ENCODE peak calls at places on chromosomes 1 and 21, in ten cellular contexts. One of them, this sample, is unnamed.

GRCh38 chr1:3827813-3828307 is 29.2 kb downstream of the CEP104 start:
- DNase-seq in lower lobe of right lung: no peak
- DNase-seq in psoas muscle: no peak
- DNase-seq in retinal pigment epithelial cell: peak; percentile 26
- DNase-seq in prostate gland: no peak
- DNase-seq in endothelial cell: no peak
- DNase-seq in nephron progenitor cell: no peak
- DNase-seq in cardiac fibroblast: no peak
- DNase-seq in ascending aorta: no peak
- DNase-seq in upper lobe of left lung: no peak
- DNase-seq in this sample: no peak

GRCh38 chr1:197814306-197814705 is 39.0 kb upstream of the DENND1B start:
- DNase-seq in lower lobe of right lung: no peak
- DNase-seq in psoas muscle: no peak
- DNase-seq in retinal pigment epithelial cell: no peak
- DNase-seq in prostate gland: no peak
- DNase-seq in endothelial cell: no peak
- DNase-seq in nephron progenitor cell: no peak
- DNase-seq in cardiac fibroblast: no peak
- DNase-seq in ascending aorta: no peak
- DNase-seq in upper lobe of left lung: no peak
- DNase-seq in this sample: no peak

GRCh38 chr1:233569636-233570035 is 44.3 kb upstream of the KCNK1 start:
- DNase-seq in lower lobe of right lung: no peak
- DNase-seq in psoas muscle: no peak
- DNase-seq in retinal pigment epithelial cell: peak; percentile 40
- DNase-seq in prostate gland: no peak
- DNase-seq in endothelial cell: no peak
- DNase-seq in nephron progenitor cell: no peak
- DNase-seq in cardiac fibroblast: peak; percentile 33
- DNase-seq in ascending aorta: no peak
- DNase-seq in upper lobe of left lung: no peak
- DNase-seq in this sample: no peak

GRCh38 chr1:78072216-78072615 is 26.4 kb downstream of the GIPC2 start:
- DNase-seq in lower lobe of right lung: no peak
- DNase-seq in psoas muscle: no peak
- DNase-seq in retinal pigment epithelial cell: no peak
- DNase-seq in prostate gland: no peak
- DNase-seq in endothelial cell: no peak
- DNase-seq in nephron progenitor cell: no peak
- DNase-seq in cardiac fibroblast: no peak
- DNase-seq in ascending aorta: no peak
- DNase-seq in upper lobe of left lung: no peak
- DNase-seq in this sample: no peak

GRCh38 chr1:164740021-164740526 is 181.1 kb downstream of the PBX1 start:
- DNase-seq in lower lobe of right lung: no peak
- DNase-seq in psoas muscle: no peak
- DNase-seq in retinal pigment epithelial cell: no peak
- DNase-seq in prostate gland: no peak
- DNase-seq in endothelial cell: no peak
- DNase-seq in nephron progenitor cell: no peak
- DNase-seq in cardiac fibroblast: no peak
- DNase-seq in ascending aorta: no peak
- DNase-seq in upper lobe of left lung: no peak
- DNase-seq in this sample: no peak

GRCh38 chr1:1063945-1064831 is 9.9 kb downstream of the RNF223 start:
- DNase-seq in lower lobe of right lung: peak; percentile 76
- DNase-seq in psoas muscle: peak; percentile 77
- DNase-seq in retinal pigment epithelial cell: peak; percentile 82
- DNase-seq in prostate gland: peak; percentile 56
- DNase-seq in endothelial cell: peak; percentile 80
- DNase-seq in nephron progenitor cell: peak; percentile 76
- DNase-seq in cardiac fibroblast: peak; percentile 81
- DNase-seq in ascending aorta: no peak
- DNase-seq in upper lobe of left lung: peak; percentile 94
- DNase-seq in this sample: no peak

GRCh38 chr1:162069334-162070093 is at the start of gene NOS1AP:
- DNase-seq in lower lobe of right lung: peak; percentile 91
- DNase-seq in psoas muscle: peak; percentile 85
- DNase-seq in retinal pigment epithelial cell: no peak
- DNase-seq in prostate gland: peak; percentile 86
- DNase-seq in endothelial cell: peak; percentile 81
- DNase-seq in nephron progenitor cell: peak; percentile 85
- DNase-seq in cardiac fibroblast: peak; percentile 38
- DNase-seq in ascending aorta: peak; percentile 89
- DNase-seq in upper lobe of left lung: peak; percentile 97
- DNase-seq in this sample: peak; percentile 82

GRCh38 chr21:46024983-46025860 is 43.7 kb downstream of the COL6A1 start:
- DNase-seq in lower lobe of right lung: no peak
- DNase-seq in psoas muscle: no peak
- DNase-seq in retinal pigment epithelial cell: peak; percentile 62
- DNase-seq in prostate gland: no peak
- DNase-seq in endothelial cell: no peak
- DNase-seq in nephron progenitor cell: no peak
- DNase-seq in cardiac fibroblast: peak; percentile 84
- DNase-seq in ascending aorta: no peak
- DNase-seq in upper lobe of left lung: no peak
- DNase-seq in this sample: no peak

GRCh38 chr1:64437453-64437852 is 32.5 kb upstream of the CACHD1 start:
- DNase-seq in lower lobe of right lung: no peak
- DNase-seq in psoas muscle: no peak
- DNase-seq in retinal pigment epithelial cell: no peak
- DNase-seq in prostate gland: no peak
- DNase-seq in endothelial cell: no peak
- DNase-seq in nephron progenitor cell: no peak
- DNase-seq in cardiac fibroblast: peak; percentile 8
- DNase-seq in ascending aorta: no peak
- DNase-seq in upper lobe of left lung: no peak
- DNase-seq in this sample: no peak

GRCh38 chr21:30567617-30568016 is 6.5 kb upstream of the KRTAP19-7 start:
- DNase-seq in lower lobe of right lung: no peak
- DNase-seq in psoas muscle: no peak
- DNase-seq in retinal pigment epithelial cell: no peak
- DNase-seq in prostate gland: no peak
- DNase-seq in endothelial cell: no peak
- DNase-seq in nephron progenitor cell: no peak
- DNase-seq in cardiac fibroblast: no peak
- DNase-seq in ascending aorta: no peak
- DNase-seq in upper lobe of left lung: no peak
- DNase-seq in this sample: no peak

GRCh38 chr1:75083848-75084514 is 50.2 kb upstream of the LHX8 start:
- DNase-seq in lower lobe of right lung: no peak
- DNase-seq in psoas muscle: no peak
- DNase-seq in retinal pigment epithelial cell: no peak
- DNase-seq in prostate gland: no peak
- DNase-seq in endothelial cell: no peak
- DNase-seq in nephron progenitor cell: no peak
- DNase-seq in cardiac fibroblast: no peak
- DNase-seq in ascending aorta: no peak
- DNase-seq in upper lobe of left lung: no peak
- DNase-seq in this sample: no peak

GRCh38 chr1:165257969-165258459 is 98.5 kb downstream of the LMX1A start:
- DNase-seq in lower lobe of right lung: peak; percentile 47
- DNase-seq in psoas muscle: peak; percentile 85
- DNase-seq in retinal pigment epithelial cell: peak; percentile 29
- DNase-seq in prostate gland: peak; percentile 68
- DNase-seq in endothelial cell: peak; percentile 83
- DNase-seq in nephron progenitor cell: peak; percentile 70
- DNase-seq in cardiac fibroblast: peak; percentile 62
- DNase-seq in ascending aorta: peak; percentile 71
- DNase-seq in upper lobe of left lung: no peak
- DNase-seq in this sample: peak; percentile 75

GRCh38 chr1:228445524-228445866 is 28.8 kb upstream of the TRIM17 start:
- DNase-seq in lower lobe of right lung: no peak
- DNase-seq in psoas muscle: no peak
- DNase-seq in retinal pigment epithelial cell: no peak
- DNase-seq in prostate gland: no peak
- DNase-seq in endothelial cell: no peak
- DNase-seq in nephron progenitor cell: no peak
- DNase-seq in cardiac fibroblast: no peak
- DNase-seq in ascending aorta: no peak
- DNase-seq in upper lobe of left lung: peak; percentile 74
- DNase-seq in this sample: no peak

GRCh38 chr1:228445867-228446584 is 29.4 kb upstream of the TRIM17 start:
- DNase-seq in lower lobe of right lung: no peak
- DNase-seq in psoas muscle: no peak
- DNase-seq in retinal pigment epithelial cell: peak; percentile 34
- DNase-seq in prostate gland: no peak
- DNase-seq in endothelial cell: peak; percentile 15
- DNase-seq in nephron progenitor cell: peak; percentile 67
- DNase-seq in cardiac fibroblast: peak; percentile 74
- DNase-seq in ascending aorta: no peak
- DNase-seq in upper lobe of left lung: peak; percentile 82
- DNase-seq in this sample: no peak

GRCh38 chr1:228450200-228450599 is 33.5 kb upstream of the TRIM17 start:
- DNase-seq in lower lobe of right lung: no peak
- DNase-seq in psoas muscle: no peak
- DNase-seq in retinal pigment epithelial cell: no peak
- DNase-seq in prostate gland: no peak
- DNase-seq in endothelial cell: no peak
- DNase-seq in nephron progenitor cell: no peak
- DNase-seq in cardiac fibroblast: no peak
- DNase-seq in ascending aorta: no peak
- DNase-seq in upper lobe of left lung: no peak
- DNase-seq in this sample: no peak

GRCh38 chr1:228448372-228448771 is 31.7 kb upstream of the TRIM17 start:
- DNase-seq in lower lobe of right lung: no peak
- DNase-seq in psoas muscle: no peak
- DNase-seq in retinal pigment epithelial cell: no peak
- DNase-seq in prostate gland: no peak
- DNase-seq in endothelial cell: no peak
- DNase-seq in nephron progenitor cell: no peak
- DNase-seq in cardiac fibroblast: no peak
- DNase-seq in ascending aorta: no peak
- DNase-seq in upper lobe of left lung: no peak
- DNase-seq in this sample: no peak

GRCh38 chr1:228446849-228447248 is 30.2 kb upstream of the TRIM17 start:
- DNase-seq in lower lobe of right lung: no peak
- DNase-seq in psoas muscle: no peak
- DNase-seq in retinal pigment epithelial cell: no peak
- DNase-seq in prostate gland: no peak
- DNase-seq in endothelial cell: no peak
- DNase-seq in nephron progenitor cell: peak; percentile 38
- DNase-seq in cardiac fibroblast: no peak
- DNase-seq in ascending aorta: no peak
- DNase-seq in upper lobe of left lung: peak; percentile 62
- DNase-seq in this sample: no peak
- TF ChIP-seq CTCF in lower lobe of right lung: no peak
- TF ChIP-seq CTCF in psoas muscle: no peak
- TF ChIP-seq CTCF in retinal pigment epithelial cell: no peak
- TF ChIP-seq CTCF in prostate gland: no peak
- TF ChIP-seq CTCF in endothelial cell: no peak
- TF ChIP-seq CTCF in nephron progenitor cell: no peak
- TF ChIP-seq CTCF in cardiac fibroblast: no peak
- TF ChIP-seq CTCF in ascending aorta: no peak
- TF ChIP-seq CTCF in upper lobe of left lung: no peak
- TF ChIP-seq CTCF in this sample: no peak

GRCh38 chr1:86146566-86146965 is 10.0 kb downstream of the COL24A1 start:
- DNase-seq in lower lobe of right lung: no peak
- DNase-seq in psoas muscle: no peak
- DNase-seq in retinal pigment epithelial cell: no peak
- DNase-seq in prostate gland: no peak
- DNase-seq in endothelial cell: no peak
- DNase-seq in nephron progenitor cell: no peak
- DNase-seq in cardiac fibroblast: no peak
- DNase-seq in ascending aorta: no peak
- DNase-seq in upper lobe of left lung: no peak
- DNase-seq in this sample: no peak
- TF ChIP-seq CTCF in lower lobe of right lung: no peak
- TF ChIP-seq CTCF in psoas muscle: peak; percentile 14
- TF ChIP-seq CTCF in retinal pigment epithelial cell: peak; percentile 16
- TF ChIP-seq CTCF in prostate gland: no peak
- TF ChIP-seq CTCF in endothelial cell: no peak
- TF ChIP-seq CTCF in nephron progenitor cell: no peak
- TF ChIP-seq CTCF in cardiac fibroblast: no peak
- TF ChIP-seq CTCF in ascending aorta: no peak
- TF ChIP-seq CTCF in upper lobe of left lung: no peak
- TF ChIP-seq CTCF in this sample: no peak

GRCh38 chr1:18921506-18922251 is 19.3 kb upstream of the ALDH4A1 start:
- DNase-seq in lower lobe of right lung: no peak
- DNase-seq in psoas muscle: no peak
- DNase-seq in retinal pigment epithelial cell: no peak
- DNase-seq in prostate gland: no peak
- DNase-seq in endothelial cell: no peak
- DNase-seq in nephron progenitor cell: no peak
- DNase-seq in cardiac fibroblast: peak; percentile 44
- DNase-seq in ascending aorta: no peak
- DNase-seq in upper lobe of left lung: no peak
- DNase-seq in this sample: no peak

GRCh38 chr1:18920931-18921330 is 18.6 kb upstream of the ALDH4A1 start:
- DNase-seq in lower lobe of right lung: no peak
- DNase-seq in psoas muscle: no peak
- DNase-seq in retinal pigment epithelial cell: no peak
- DNase-seq in prostate gland: no peak
- DNase-seq in endothelial cell: no peak
- DNase-seq in nephron progenitor cell: no peak
- DNase-seq in cardiac fibroblast: no peak
- DNase-seq in ascending aorta: no peak
- DNase-seq in upper lobe of left lung: no peak
- DNase-seq in this sample: no peak

GRCh38 chr1:18922848-18923475 is 20.6 kb upstream of the ALDH4A1 start:
- DNase-seq in lower lobe of right lung: no peak
- DNase-seq in psoas muscle: peak; percentile 62
- DNase-seq in retinal pigment epithelial cell: no peak
- DNase-seq in prostate gland: peak; percentile 55
- DNase-seq in endothelial cell: no peak
- DNase-seq in nephron progenitor cell: no peak
- DNase-seq in cardiac fibroblast: no peak
- DNase-seq in ascending aorta: no peak
- DNase-seq in upper lobe of left lung: no peak
- DNase-seq in this sample: no peak

GRCh38 chr1:18923721-18924610 is 21.6 kb upstream of the ALDH4A1 start:
- DNase-seq in lower lobe of right lung: no peak
- DNase-seq in psoas muscle: no peak
- DNase-seq in retinal pigment epithelial cell: no peak
- DNase-seq in prostate gland: no peak
- DNase-seq in endothelial cell: no peak
- DNase-seq in nephron progenitor cell: no peak
- DNase-seq in cardiac fibroblast: peak; percentile 48
- DNase-seq in ascending aorta: no peak
- DNase-seq in upper lobe of left lung: no peak
- DNase-seq in this sample: no peak

GRCh38 chr1:18922319-18922726 is 20.0 kb upstream of the ALDH4A1 start:
- DNase-seq in lower lobe of right lung: peak; percentile 74
- DNase-seq in psoas muscle: peak; percentile 86
- DNase-seq in retinal pigment epithelial cell: no peak
- DNase-seq in prostate gland: peak; percentile 79
- DNase-seq in endothelial cell: peak; percentile 33
- DNase-seq in nephron progenitor cell: peak; percentile 48
- DNase-seq in cardiac fibroblast: peak; percentile 95
- DNase-seq in ascending aorta: peak; percentile 96
- DNase-seq in upper lobe of left lung: no peak
- DNase-seq in this sample: no peak
- TF ChIP-seq CTCF in lower lobe of right lung: peak; percentile 14
- TF ChIP-seq CTCF in psoas muscle: no peak
- TF ChIP-seq CTCF in retinal pigment epithelial cell: peak; percentile 14
- TF ChIP-seq CTCF in prostate gland: peak; percentile 37
- TF ChIP-seq CTCF in endothelial cell: no peak
- TF ChIP-seq CTCF in nephron progenitor cell: no peak
- TF ChIP-seq CTCF in cardiac fibroblast: peak; percentile 13
- TF ChIP-seq CTCF in ascending aorta: peak; percentile 13
- TF ChIP-seq CTCF in upper lobe of left lung: peak; percentile 26
- TF ChIP-seq CTCF in this sample: peak; percentile 22

GRCh38 chr1:204703826-204704612 is 18.5 kb upstream of the LRRN2 start:
- DNase-seq in lower lobe of right lung: no peak
- DNase-seq in psoas muscle: no peak
- DNase-seq in retinal pigment epithelial cell: no peak
- DNase-seq in prostate gland: no peak
- DNase-seq in endothelial cell: no peak
- DNase-seq in nephron progenitor cell: no peak
- DNase-seq in cardiac fibroblast: no peak
- DNase-seq in ascending aorta: no peak
- DNase-seq in upper lobe of left lung: no peak
- DNase-seq in this sample: no peak
- TF ChIP-seq CTCF in lower lobe of right lung: no peak
- TF ChIP-seq CTCF in psoas muscle: no peak
- TF ChIP-seq CTCF in retinal pigment epithelial cell: no peak
- TF ChIP-seq CTCF in prostate gland: no peak
- TF ChIP-seq CTCF in endothelial cell: no peak
- TF ChIP-seq CTCF in nephron progenitor cell: no peak
- TF ChIP-seq CTCF in cardiac fibroblast: no peak
- TF ChIP-seq CTCF in ascending aorta: no peak
- TF ChIP-seq CTCF in upper lobe of left lung: no peak
- TF ChIP-seq CTCF in this sample: no peak